ENCODE peak calls at places on chromosomes 16 and 17, in ten cellular contexts. U is gastrocnemius medialis, V is stomach, C is GM23248, I is ascending aorta, Z is thoracic aorta, F is heart left ventricle, P is trophoblast cell, Y is PC-3, K is PC-9. R is an unnamed sample.

GRCh38 chr17:63768433-63768832 is 5.0 kb downstream of the CCDC47 start:
- DNase-seq in C (no peak), V (no peak), U (no peak), K (no peak), P (peak; percentile 4), Y (no peak), F (no peak), Z (no peak), I (no peak), R (no peak)

GRCh38 chr17:30244853-30245385 is 9.4 kb upstream of the SLC6A4 start:
- DNase-seq in F (no peak), Z (no peak), Y (peak; percentile 50), U (no peak), I (no peak), K (no peak), V (no peak), P (peak; percentile 74), C (peak; percentile 94), R (no peak)

GRCh38 chr16:4639899-4640509 is 15.4 kb downstream of the MGRN1 start:
- DNase-seq in K (no peak), V (no peak), Y (no peak), P (no peak), F (no peak), U (no peak), C (peak; percentile 12), Z (no peak), I (no peak), R (no peak)

GRCh38 chr16:56530872-56531271 is 11.0 kb upstream of the BBS2 start:
- DNase-seq in Z (no peak), K (no peak), F (no peak), Y (peak; percentile 64), C (no peak), V (no peak), I (no peak), P (no peak), U (no peak), R (no peak)

GRCh38 chr16:30941600-30942420 is 7.1 kb upstream of the ORAI3 start:
- DNase-seq in I (no peak), Y (peak; percentile 65), F (peak; percentile 88), C (peak; percentile 83), V (peak; percentile 84), K (peak; percentile 63), Z (no peak), U (peak; percentile 81), P (peak; percentile 48), R (peak; percentile 77)

GRCh38 chr17:75571885-75572215 is 15.8 kb upstream of the MYO15B start:
- DNase-seq in Y (no peak), Z (no peak), P (no peak), F (no peak), C (no peak), U (no peak), V (no peak), K (no peak), I (no peak), R (no peak)

GRCh38 chr16:57834936-57835335 is 32.6 kb upstream of the KIFC3 start:
- DNase-seq in K (peak; percentile 62), Y (peak; percentile 42), F (no peak), P (peak; percentile 29), C (peak; percentile 70), I (no peak), U (no peak), V (no peak), Z (no peak), R (no peak)

GRCh38 chr17:68107373-68107772 is 71.8 kb downstream of the KPNA2 start:
- DNase-seq in I (no peak), K (no peak), F (no peak), Y (no peak), C (no peak), U (no peak), V (no peak), P (no peak), Z (no peak), R (no peak)

GRCh38 chr16:81900014-81900413 is 111.3 kb downstream of the SDR42E1 start:
- DNase-seq in I (no peak), P (no peak), Y (no peak), F (no peak), U (no peak), Z (no peak), V (no peak), K (no peak), C (no peak), R (no peak)

GRCh38 chr16:27475561-27475960 is 73.6 kb downstream of the IL21R start:
- DNase-seq in P (no peak), Y (peak; percentile 31), V (no peak), F (no peak), Z (no peak), I (no peak), U (no peak), C (peak; percentile 87), K (no peak), R (no peak)

GRCh38 chr16:426906-427249 is 1.4 kb downstream of the RAB11FIP3 start:
- DNase-seq in Y (no peak), U (peak; percentile 43), V (no peak), I (no peak), K (no peak), C (no peak), Z (no peak), P (no peak), F (no peak), R (no peak)
- H3K27ac ChIP-seq in Y (no peak overlapping the region), U (peak overlapping the region; percentile 79), V (peak overlapping the region; percentile 8), I (no peak overlapping the region), K (no peak overlapping the region), C (no peak overlapping the region), Z (no peak overlapping the region), P (no peak overlapping the region), F (peak overlapping the region; percentile 46), R (peak overlapping the region; percentile 97)

DNA sequence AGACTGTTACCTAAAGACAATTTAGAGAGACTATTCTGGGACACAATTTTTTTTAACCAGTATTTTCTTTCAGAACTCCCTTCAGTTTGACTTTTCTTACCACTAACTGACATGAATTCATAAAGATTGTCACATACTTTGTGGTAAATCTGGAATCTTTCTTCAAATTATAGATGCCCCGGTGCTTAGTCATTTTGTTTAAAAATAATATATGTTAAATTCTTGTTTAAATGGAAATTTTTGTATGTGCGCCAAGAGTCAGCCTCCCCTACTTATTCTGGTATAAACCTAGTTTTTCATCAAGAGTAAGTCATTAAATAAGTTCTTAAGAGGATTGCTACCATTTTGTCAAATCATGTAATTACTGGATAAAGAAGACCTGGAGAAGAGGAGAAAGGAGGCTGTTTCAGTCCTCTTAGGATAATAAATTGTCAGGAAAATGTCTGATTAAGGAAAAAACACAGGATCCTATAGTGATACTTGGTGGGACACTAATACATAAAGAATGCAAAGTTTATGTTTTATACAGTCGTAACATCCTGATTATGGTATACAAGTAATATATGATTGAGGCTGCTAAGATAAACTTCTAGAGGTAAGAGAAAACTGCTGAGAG is 424.4 kb downstream of the PMP22 start:
- DNase-seq in P (no peak), C (peak; percentile 41), K (no peak), F (no peak), Z (no peak), Y (no peak), I (no peak), V (no peak), U (no peak), R (no peak)
- H3K27me3 ChIP-seq in P (no peaks in the 10 kb centered on the region), C (no peaks in the 10 kb centered on the region), K (no peaks in the 10 kb centered on the region), F (no peaks in the 10 kb centered on the region), Z (no peaks in the 10 kb centered on the region), Y (peaks cover 44% of the 10 kb centered on the region), I (no peaks in the 10 kb centered on the region), V (no peaks in the 10 kb centered on the region), U (no peaks in the 10 kb centered on the region), R (peaks cover 17% of the 10 kb centered on the region)

DNA sequence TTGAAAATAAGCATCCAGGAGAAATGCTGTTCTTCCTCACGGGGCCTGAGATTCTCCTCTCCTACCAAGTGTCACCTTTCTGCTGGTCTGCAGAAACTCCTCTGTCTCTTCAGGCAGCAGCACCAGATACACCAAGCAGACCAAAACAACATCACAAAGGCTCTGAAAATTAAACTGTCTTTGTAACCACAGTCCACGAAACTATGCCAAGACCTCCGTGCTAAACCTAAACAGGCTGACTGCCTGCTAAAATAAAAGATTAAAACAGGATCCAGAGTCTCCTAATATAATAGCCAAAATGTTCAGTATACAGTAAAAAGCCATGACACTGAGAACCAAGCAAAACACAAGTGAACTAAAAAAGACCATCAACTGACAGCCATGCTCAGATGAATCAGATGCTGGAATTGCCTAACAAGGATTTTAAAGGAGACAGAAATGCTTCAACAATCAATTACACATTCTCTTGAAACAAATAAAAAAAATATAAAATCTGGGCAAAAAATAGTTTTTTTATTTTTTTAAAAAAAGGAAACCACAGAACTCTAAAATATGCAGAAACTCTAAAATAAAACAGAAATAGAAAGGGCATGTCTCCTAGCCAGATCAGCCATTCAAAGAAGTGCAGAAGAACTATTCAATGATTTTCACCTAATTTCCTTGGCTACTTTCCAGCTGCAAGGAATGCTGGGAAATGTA is 50.3 kb upstream of the TOX3 start:
- DNase-seq in Z (no peak), F (no peak), Y (no peak), K (no peak), I (no peak), V (no peak), U (no peak), P (no peak), C (no peak), R (no peak)
- H3K27ac ChIP-seq in Z (no peak overlapping the region), F (no peak overlapping the region), Y (no peak overlapping the region), K (no peak overlapping the region), I (no peak overlapping the region), V (no peak overlapping the region), U (no peak overlapping the region), P (no peak overlapping the region), C (no peak overlapping the region), R (no peak overlapping the region)

DNA sequence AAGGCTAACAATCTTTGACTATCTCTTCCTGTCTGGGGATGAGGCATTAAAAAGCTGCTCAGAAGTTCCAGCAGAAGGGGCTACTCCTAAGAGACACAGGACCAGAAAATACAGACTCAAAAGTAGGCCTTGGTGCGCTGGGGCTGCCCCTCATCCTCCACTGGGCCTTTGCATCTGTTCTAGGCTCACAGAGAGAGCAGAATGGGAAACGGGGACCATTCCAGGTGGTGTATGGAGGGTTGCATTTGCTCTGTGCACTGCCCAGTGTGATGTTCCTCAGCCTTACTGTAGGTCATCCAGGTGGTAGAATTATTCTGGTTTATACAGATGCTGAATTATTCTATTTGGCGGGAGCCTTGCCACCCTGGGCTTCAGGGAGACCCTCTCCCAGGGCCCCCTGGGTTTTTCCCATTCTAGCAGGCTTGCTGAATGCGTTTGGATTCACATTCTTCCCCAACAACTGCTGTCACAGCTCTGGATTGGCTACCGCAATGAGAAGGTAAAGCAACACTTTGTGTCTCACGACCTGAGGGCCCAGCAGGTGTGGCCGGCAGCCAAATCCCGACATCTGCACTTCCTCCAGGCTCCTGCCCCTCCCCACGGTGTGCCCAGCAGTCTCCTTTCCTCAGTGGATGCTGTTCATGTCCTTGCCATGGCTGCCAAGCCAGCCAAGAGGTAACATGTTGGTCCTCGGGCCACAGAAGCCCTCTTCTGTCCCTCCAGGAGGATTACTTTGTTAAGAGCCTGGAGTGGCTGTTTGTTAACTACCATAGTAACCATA is 25.0 kb upstream of the ZNHIT3 start:
- DNase-seq in Z (no peak), C (no peak), F (no peak), V (no peak), Y (no peak), P (no peak), U (no peak), K (no peak), I (no peak), R (no peak)
- H3K27me3 ChIP-seq in Z (no peaks in the 10 kb centered on the region), C (peaks cover 6% of the 10 kb centered on the region), F (peaks cover 31% of the 10 kb centered on the region), V (peaks cover 72% of the 10 kb centered on the region), Y (no peaks in the 10 kb centered on the region), P (no peaks in the 10 kb centered on the region), U (peaks cover 22% of the 10 kb centered on the region), K (peaks cover 84% of the 10 kb centered on the region), I (no peaks in the 10 kb centered on the region), R (peaks cover 87% of the 10 kb centered on the region)

R was measured in left ventricle myocardium inferior.